ENCODE peak calls at places on chromosome 16, in eight cellular contexts. B, C, A, F, Y, D, J and M are unnamed samples.

GRCh38 chr16:31134091-31134571 is 1.4 kb downstream of the PRSS8 start:
- DNase-seq in B (peak), C (no peak), A (no peak), F (peak), Y (no peak), D (no peak), J (no peak), M (no peak)

GRCh38 chr16:8674413-8675022 is at the start of gene ABAT:
- DNase-seq in B (peak), C (peak), A (peak), F (peak), Y (peak), D (peak), J (peak), M (peak)

GRCh38 chr16:66525396-66526180 is 24.3 kb downstream of the TK2 start:
- DNase-seq in B (no peak), C (no peak), A (no peak), F (peak), Y (no peak), D (no peak), J (no peak), M (peak)

GRCh38 chr16:22673463-22673862 is 140.5 kb upstream of the HS3ST2 start:
- DNase-seq in B (no peak), C (no peak), A (no peak), F (no peak), Y (no peak), D (no peak), J (no peak), M (no peak)

GRCh38 chr16:82586130-82586529 is 40.6 kb upstream of the CDH13 start:
- DNase-seq in B (no peak), C (no peak), A (no peak), F (no peak), Y (no peak), D (no peak), J (no peak), M (no peak)

GRCh38 chr16:22782299-22782698 is 31.7 kb upstream of the HS3ST2 start:
- DNase-seq in B (no peak), C (no peak), A (no peak), F (no peak), Y (peak), D (no peak), J (no peak), M (no peak)

GRCh38 chr16:30417447-30418349 is 10.3 kb downstream of the ZNF771 start:
- DNase-seq in B (peak), C (peak), A (peak), F (peak), Y (peak), D (peak), J (peak), M (peak)

GRCh38 chr16:354971-355441 is 2.5 kb upstream of the AXIN1 start:
- DNase-seq in B (no peak), C (no peak), A (no peak), F (no peak), Y (no peak), D (no peak), J (no peak), M (no peak)

GRCh38 chr16:62225675-62226074 is 189.4 kb upstream of the CDH8 start:
- DNase-seq in B (peak), C (peak), A (peak), F (peak), Y (peak), D (peak), J (peak), M (no peak)

GRCh38 chr16:11200523-11201063 is 55.4 kb downstream of the SOCS1 start:
- DNase-seq in B (no peak), C (no peak), A (no peak), F (no peak), Y (no peak), D (no peak), J (no peak), M (no peak)

GRCh38 chr16:86308514-86308913 is 201.8 kb upstream of the FOXF1 start:
- DNase-seq in B (no peak), C (no peak), A (no peak), F (no peak), Y (no peak), D (no peak), J (no peak), M (no peak)

GRCh38 chr16:31386157-31386984 is 6.8 kb upstream of the ITGAD start:
- DNase-seq in B (no peak), C (no peak), A (no peak), F (peak), Y (no peak), D (no peak), J (no peak), M (peak)

GRCh38 chr16:74862743-74863244 is 88.2 kb upstream of the FA2H start:
- DNase-seq in B (no peak), C (no peak), A (no peak), F (peak), Y (no peak), D (no peak), J (no peak), M (peak)

GRCh38 chr16:65658339-65659275 is 536.7 kb upstream of the CDH11 start:
- DNase-seq in B (no peak), C (no peak), A (no peak), F (no peak), Y (no peak), D (no peak), J (no peak), M (peak)

GRCh38 chr16:85027968-85028637 is 508 bp downstream of the KIAA0513 start:
- DNase-seq in B (peak), C (no peak), A (no peak), F (no peak), Y (no peak), D (no peak), J (peak), M (no peak)
- TF ChIP-seq CTCF in B (peak), C (peak), A (peak), F (no peak), Y (no peak), D (no peak), J (no peak), M (peak)

DNA sequence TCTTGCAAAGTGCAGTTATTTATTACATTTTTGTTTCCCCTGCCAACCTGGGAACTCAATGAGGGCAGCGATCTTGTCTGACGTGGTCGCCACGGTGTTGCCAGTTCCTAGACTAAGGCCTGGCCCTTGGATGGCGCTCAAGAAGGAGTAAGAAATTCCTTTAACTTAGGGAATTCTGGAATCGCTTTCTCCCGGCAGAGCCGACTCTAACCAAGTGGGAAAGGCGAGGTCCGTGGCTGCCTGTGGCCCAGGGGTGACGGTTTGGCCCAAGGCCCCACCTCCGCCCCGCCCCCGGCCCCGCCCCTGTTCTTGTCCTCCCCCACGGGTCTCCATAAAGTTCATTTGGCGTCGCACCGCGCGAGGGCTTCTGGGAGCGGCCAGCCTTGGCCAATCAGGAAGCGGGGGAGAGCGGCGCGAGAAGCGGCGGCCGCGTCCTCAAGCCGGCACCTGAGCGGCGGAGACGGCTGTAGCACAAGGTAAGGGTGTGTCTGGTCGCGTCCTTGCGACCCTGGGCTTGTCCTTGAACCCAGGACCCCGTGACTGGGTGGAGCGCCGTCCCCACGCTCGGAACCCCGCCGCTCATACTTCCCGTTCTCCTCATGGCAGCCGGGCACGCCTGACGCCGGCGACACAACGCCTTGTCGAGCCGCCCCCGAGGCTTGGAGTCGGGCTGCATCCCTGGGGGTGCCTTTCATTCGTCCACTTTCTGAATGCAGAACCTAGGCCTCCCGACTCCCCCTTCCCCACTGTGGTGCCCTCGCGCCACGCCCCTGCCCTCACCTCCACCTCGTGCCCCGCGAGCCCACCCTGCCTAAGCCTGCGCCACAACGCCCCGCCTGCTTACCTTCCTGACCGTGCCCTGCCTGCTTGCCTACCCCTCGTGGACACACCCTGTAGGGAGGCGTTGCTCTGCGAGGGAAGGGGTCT is at the start of gene NUP93:
- DNase-seq in B (peak), C (peak), A (peak), F (peak), Y (peak), D (peak), J (peak), M (peak)
- TF ChIP-seq CTCF in B (no peak), C (no peak), A (peak), F (no peak), Y (no peak), D (no peak), J (no peak), M (no peak)

DNA sequence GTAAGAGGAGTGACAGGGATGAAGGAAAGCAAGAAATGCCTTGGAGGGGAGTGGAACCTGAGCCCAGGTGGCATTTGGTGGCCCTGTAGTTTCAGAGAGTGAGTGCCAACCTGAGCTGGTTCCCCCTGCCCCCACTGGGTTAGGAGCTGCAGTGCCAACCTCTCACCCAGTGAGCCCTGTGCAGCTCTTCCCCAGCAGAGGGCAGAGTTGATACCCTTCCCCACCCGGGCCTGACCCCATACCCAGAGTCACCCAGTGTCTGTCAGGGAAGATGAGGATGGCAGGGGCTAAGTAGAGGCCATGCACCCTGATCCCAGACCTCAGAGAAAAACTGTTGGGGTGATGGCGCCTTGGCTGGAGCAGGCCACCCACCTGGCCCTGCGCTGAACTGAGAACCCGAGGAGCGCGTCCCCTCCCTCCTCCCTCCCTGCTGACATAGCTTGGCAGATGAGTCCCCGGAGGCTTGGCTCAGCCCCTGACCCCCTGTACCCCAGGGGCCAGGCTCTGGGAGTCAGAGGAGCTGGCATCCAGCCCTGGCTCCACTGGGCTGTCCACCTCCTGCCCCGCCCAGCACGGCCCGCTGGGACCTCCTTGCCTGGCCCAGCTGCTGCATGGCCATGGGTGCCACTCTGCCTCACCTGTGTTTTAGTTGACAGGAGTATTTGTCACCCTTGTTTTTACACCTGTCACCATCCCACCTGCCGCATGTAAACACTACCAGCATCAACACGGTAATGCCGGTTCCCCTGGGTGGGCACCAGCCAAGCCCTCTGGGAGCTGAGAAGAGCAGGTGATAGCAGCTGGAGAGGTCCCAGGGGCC is 113.9 kb downstream of the AMFR start:
- DNase-seq in B (no peak), C (no peak), A (no peak), F (no peak), Y (no peak), D (no peak), J (no peak), M (no peak)
- TF ChIP-seq CTCF in B (no peak), C (peak), A (no peak), F (no peak), Y (no peak), D (no peak), J (peak), M (peak)

DNA sequence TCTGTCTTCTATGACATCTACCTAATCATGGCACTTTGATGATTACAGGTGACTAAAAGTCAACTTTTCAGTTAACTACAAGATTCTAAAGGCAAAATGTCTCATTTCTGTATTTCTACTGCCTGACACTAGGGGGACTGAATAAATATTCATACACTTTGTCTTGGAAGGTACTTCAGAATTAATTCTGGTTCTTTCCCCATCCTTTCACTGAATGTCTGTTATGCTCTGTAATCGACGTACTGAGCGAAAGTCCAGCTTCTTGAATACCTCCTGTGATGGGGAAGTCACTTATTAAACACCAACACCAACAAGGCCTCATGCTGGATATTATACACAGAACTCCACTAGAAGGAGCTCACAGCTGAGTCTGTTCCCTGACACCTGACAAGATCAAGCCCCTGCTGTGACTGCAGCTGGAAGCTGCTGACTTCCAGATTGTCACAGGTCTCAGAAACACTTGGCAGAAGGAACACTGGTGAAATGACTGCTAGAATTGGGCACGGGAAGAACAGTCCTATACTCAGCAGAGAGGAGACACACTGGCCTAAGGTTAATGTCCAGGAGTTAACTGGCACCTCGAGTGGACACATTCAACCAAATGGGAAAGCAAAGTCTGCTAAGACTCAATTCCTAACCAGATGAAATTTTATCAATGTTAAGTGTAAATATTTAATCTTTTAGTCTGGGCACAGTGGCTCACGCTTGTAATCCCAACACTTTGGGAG is 31.9 kb downstream of the CMC2 start:
- DNase-seq in B (no peak), C (no peak), A (no peak), F (no peak), Y (no peak), D (no peak), J (no peak), M (no peak)
- TF ChIP-seq CTCF in B (no peak), C (peak), A (peak), F (peak), Y (no peak), D (peak), J (peak), M (peak)

GRCh38 chr16:54939537-54940278 is 9.0 kb downstream of the IRX5 start:
- DNase-seq in B (no peak), C (no peak), A (peak), F (no peak), Y (no peak), D (no peak), J (peak), M (no peak)

GRCh38 chr16:54937673-54938350 is 7.1 kb downstream of the IRX5 start:
- DNase-seq in B (no peak), C (no peak), A (no peak), F (no peak), Y (no peak), D (no peak), J (no peak), M (no peak)

GRCh38 chr16:54940279-54940604 is 9.6 kb downstream of the IRX5 start:
- DNase-seq in B (no peak), C (no peak), A (no peak), F (no peak), Y (no peak), D (no peak), J (no peak), M (no peak)

GRCh38 chr16:54936979-54937672 is 6.5 kb downstream of the IRX5 start:
- DNase-seq in B (no peak), C (peak), A (peak), F (no peak), Y (no peak), D (peak), J (peak), M (peak)

DNA sequence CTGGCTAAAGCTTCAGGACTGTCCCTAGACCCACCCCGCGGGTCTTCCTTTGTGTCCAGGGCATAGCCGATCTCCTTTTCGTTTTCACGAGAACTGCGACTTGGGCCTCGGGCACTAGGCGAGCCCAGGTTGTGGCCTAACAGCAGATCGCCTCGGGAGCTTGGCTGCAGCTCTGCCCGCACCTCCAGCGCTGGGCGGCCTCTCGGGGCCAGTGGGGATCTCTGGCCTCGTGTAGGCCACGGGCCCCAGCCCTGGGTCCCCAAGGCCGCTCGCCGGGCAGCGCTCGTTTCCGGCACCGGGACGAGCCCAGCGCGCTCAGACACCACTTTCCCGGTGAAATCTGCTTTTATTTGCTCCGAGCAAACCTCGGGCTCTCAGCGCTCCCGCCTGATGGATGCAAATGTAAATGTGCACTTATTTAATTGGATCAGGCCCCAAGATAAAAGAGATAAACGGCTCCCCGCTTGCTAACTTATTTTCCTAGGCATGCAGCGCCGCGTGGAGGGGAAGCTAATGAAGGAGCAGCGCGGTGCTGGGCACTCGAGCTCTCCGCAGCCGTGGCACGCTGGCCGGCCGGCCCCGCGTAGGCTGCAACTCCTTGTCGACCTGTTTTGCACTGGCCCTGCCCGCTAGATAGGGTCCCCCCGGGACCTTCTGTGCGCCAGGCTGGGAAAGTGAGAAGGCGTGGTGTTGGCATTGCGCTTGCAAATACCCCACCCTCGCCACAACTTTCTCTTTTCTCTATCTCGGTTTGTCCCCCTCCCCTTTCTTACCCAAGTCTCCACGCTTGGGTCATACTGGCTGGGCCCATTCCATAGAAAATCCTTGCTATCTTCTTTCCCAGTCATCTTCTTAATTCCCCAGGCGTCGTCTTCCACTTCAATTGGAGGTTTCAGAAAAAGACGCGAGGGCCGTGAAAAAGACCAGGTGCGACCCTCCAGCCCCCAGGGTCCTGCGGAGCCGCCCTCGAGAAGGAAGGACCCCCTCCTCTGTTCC is 8.0 kb downstream of the IRX5 start:
- DNase-seq in B (no peak), C (no peak), A (peak), F (no peak), Y (no peak), D (no peak), J (no peak), M (no peak)
- TF ChIP-seq CTCF in B (no peak), C (no peak), A (no peak), F (no peak), Y (no peak), D (no peak), J (no peak), M (no peak)

GRCh38 chr16:2429037-2429770 is at the start of gene CCNF:
- DNase-seq in B (peak), C (peak), A (peak), F (peak), Y (peak), D (peak), J (peak), M (peak)
- TF ChIP-seq CTCF in B (no peak), C (peak), A (no peak), F (no peak), Y (peak), D (no peak), J (peak), M (no peak)

DNA sequence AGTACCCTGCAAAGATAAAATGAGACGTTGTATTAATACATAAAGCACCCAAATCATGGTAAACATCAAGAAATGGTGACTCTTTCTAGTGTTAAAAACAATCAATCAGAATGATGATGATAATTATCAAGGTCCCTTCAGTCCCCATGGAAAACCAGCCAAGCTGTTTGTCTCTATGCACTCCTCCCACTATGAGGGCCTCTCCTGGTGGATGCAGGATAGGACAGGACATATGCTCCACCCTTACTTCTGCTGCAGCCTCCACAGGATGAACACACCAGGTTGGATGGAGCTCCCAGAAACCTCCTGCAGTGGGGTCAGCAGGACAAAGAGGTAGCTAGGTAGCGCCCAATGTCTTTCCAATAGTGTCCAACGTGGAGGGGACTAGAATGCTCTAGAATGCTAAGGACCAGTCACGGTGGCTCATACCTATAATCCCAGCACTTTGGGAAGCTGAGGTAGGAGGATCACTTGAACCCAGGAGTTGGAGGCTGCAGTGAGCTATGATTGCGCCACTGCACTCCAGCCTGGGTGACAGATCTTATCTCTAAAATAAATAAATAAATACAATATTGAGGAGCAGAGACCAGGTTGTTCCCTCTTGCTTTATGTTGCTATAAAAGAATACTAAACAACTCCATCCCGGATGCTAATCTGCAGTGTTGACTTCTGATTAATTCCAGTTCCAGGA is 9.9 kb upstream of the KDM8 start:
- DNase-seq in B (no peak), C (no peak), A (no peak), F (no peak), Y (no peak), D (no peak), J (no peak), M (peak)
- TF ChIP-seq CTCF in B (no peak), C (no peak), A (no peak), F (peak), Y (no peak), D (no peak), J (no peak), M (peak)

GRCh38 chr16:70510216-70510615 is 13.1 kb downstream of the COG4 start:
- DNase-seq in B (no peak), C (no peak), A (no peak), F (no peak), Y (no peak), D (no peak), J (no peak), M (no peak)

GRCh38 chr16:70511833-70512232 is 11.5 kb downstream of the COG4 start:
- DNase-seq in B (no peak), C (no peak), A (no peak), F (no peak), Y (no peak), D (no peak), J (no peak), M (no peak)

GRCh38 chr16:70512456-70512855 is 10.9 kb downstream of the COG4 start:
- DNase-seq in B (no peak), C (no peak), A (no peak), F (no peak), Y (no peak), D (no peak), J (no peak), M (peak)

GRCh38 chr16:70508752-70509151 is 14.6 kb downstream of the COG4 start:
- DNase-seq in B (no peak), C (no peak), A (no peak), F (no peak), Y (no peak), D (no peak), J (no peak), M (no peak)
- TF ChIP-seq CTCF in B (no peak), C (no peak), A (no peak), F (peak), Y (no peak), D (no peak), J (peak), M (peak)